ENCODE peak calls at places on chromosomes 5 and 9, in ten cellular contexts. X, K, W, U, G, C, T, V, A and J are unnamed samples.

GRCh38 chr9:110578896-110579752 is at the start of gene SVEP1:
- DNase-seq in X (peak), K (no peak), W (no peak), U (peak), G (peak), C (peak), T (no peak), V (no peak), A (no peak), J (no peak)

GRCh38 chr5:2750758-2751464 is 566 bp downstream of the IRX2 start:
- DNase-seq in X (no peak), K (no peak), W (no peak), U (no peak), G (no peak), C (no peak), T (no peak), V (no peak), A (no peak), J (no peak)

GRCh38 chr5:136018814-136019777 is 9.7 kb upstream of the TGFBI start:
- DNase-seq in X (peak), K (peak), W (no peak), U (no peak), G (no peak), C (peak), T (no peak), V (no peak), A (no peak), J (no peak)

GRCh38 chr5:45105491-45105994 is 296.8 kb downstream of the MRPS30 start:
- DNase-seq in X (no peak), K (no peak), W (no peak), U (no peak), G (no peak), C (no peak), T (no peak), V (no peak), A (no peak), J (no peak)

GRCh38 chr9:127520941-127521918 is 69.9 kb downstream of the LRSAM1 start:
- DNase-seq in X (no peak), K (no peak), W (no peak), U (peak), G (peak), C (no peak), T (no peak), V (no peak), A (no peak), J (no peak)

GRCh38 chr9:35272989-35273388 is 111.2 kb downstream of the UNC13B start:
- DNase-seq in X (no peak), K (no peak), W (no peak), U (no peak), G (peak), C (no peak), T (no peak), V (no peak), A (no peak), J (no peak)

GRCh38 chr9:89419978-89420394 is 77.9 kb downstream of the SEMA4D start:
- DNase-seq in X (no peak), K (no peak), W (no peak), U (no peak), G (no peak), C (no peak), T (no peak), V (no peak), A (no peak), J (no peak)

GRCh38 chr9:2336055-2336454 is 285.5 kb upstream of the VLDLR start:
- DNase-seq in X (peak), K (no peak), W (no peak), U (no peak), G (peak), C (no peak), T (no peak), V (no peak), A (no peak), J (peak)

GRCh38 chr9:35972093-35972492 is 14.1 kb upstream of the OR2S2 start:
- DNase-seq in X (no peak), K (no peak), W (no peak), U (peak), G (no peak), C (no peak), T (no peak), V (no peak), A (no peak), J (peak)

GRCh38 chr5:82163459-82164108 is 114.6 kb downstream of the RPS23 start:
- DNase-seq in X (peak), K (no peak), W (no peak), U (no peak), G (peak), C (no peak), T (no peak), V (no peak), A (no peak), J (no peak)

GRCh38 chr5:54547711-54548250 is 30.2 kb downstream of the SNX18 start:
- DNase-seq in X (peak), K (peak), W (no peak), U (no peak), G (no peak), C (no peak), T (no peak), V (no peak), A (no peak), J (no peak)

GRCh38 chr9:129697956-129698757 is 32.7 kb downstream of the PRRX2 start:
- DNase-seq in X (no peak), K (no peak), W (no peak), U (no peak), G (no peak), C (peak), T (no peak), V (no peak), A (no peak), J (no peak)

GRCh38 chr9:91676042-91676441 is 252.4 kb upstream of the NFIL3 start:
- DNase-seq in X (peak), K (peak), W (peak), U (no peak), G (no peak), C (no peak), T (no peak), V (no peak), A (peak), J (no peak)

GRCh38 chr5:143142596-143143435 is 260.7 kb downstream of the NR3C1 start:
- DNase-seq in X (no peak), K (no peak), W (no peak), U (no peak), G (no peak), C (no peak), T (no peak), V (no peak), A (no peak), J (peak)
- TF ChIP-seq MAX in X (no peak), K (no peak), W (no peak), U (no peak), G (no peak), C (no peak), T (no peak), V (no peak), A (no peak), J (no peak)

DNA sequence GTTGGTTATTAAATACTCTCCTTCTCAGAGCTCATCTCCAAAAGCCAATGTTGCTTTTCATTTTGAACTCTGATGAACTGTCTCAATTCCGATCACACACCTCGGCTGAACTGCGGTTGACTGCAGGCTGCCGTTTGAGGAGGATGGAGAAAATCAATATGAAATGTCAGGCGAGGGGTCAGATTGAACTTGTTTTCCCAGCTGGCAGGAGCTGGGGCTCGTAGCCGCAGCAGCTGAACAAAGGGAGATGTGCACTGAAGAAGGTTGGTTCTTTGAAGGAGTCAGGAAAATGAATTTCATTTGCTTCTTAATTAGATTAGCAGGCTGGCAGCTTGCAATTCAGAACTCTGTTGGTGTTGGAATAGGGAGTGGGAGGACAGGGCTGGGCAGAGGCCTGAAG is 117.3 kb upstream of the GPR151 start:
- DNase-seq in X (no peak), K (no peak), W (no peak), U (no peak), G (no peak), C (no peak), T (no peak), V (no peak), A (no peak), J (no peak)
- TF ChIP-seq MAX in X (no peak), K (no peak), W (no peak), U (no peak), G (no peak), C (no peak), T (no peak), V (no peak), A (no peak), J (no peak)

GRCh38 chr9:3510796-3511195 is 15.0 kb downstream of the RFX3 start:
- DNase-seq in X (no peak), K (no peak), W (no peak), U (no peak), G (no peak), C (no peak), T (no peak), V (no peak), A (no peak), J (no peak)

GRCh38 chr9:3508078-3508431 is 17.7 kb downstream of the RFX3 start:
- DNase-seq in X (peak), K (no peak), W (no peak), U (no peak), G (no peak), C (no peak), T (no peak), V (no peak), A (no peak), J (no peak)

GRCh38 chr9:3509926-3510325 is 15.9 kb downstream of the RFX3 start:
- DNase-seq in X (peak), K (no peak), W (no peak), U (no peak), G (no peak), C (no peak), T (no peak), V (no peak), A (no peak), J (no peak)

GRCh38 chr9:3507395-3508077 is 18.3 kb downstream of the RFX3 start:
- DNase-seq in X (peak), K (no peak), W (no peak), U (no peak), G (no peak), C (no peak), T (no peak), V (no peak), A (no peak), J (peak)

DNA sequence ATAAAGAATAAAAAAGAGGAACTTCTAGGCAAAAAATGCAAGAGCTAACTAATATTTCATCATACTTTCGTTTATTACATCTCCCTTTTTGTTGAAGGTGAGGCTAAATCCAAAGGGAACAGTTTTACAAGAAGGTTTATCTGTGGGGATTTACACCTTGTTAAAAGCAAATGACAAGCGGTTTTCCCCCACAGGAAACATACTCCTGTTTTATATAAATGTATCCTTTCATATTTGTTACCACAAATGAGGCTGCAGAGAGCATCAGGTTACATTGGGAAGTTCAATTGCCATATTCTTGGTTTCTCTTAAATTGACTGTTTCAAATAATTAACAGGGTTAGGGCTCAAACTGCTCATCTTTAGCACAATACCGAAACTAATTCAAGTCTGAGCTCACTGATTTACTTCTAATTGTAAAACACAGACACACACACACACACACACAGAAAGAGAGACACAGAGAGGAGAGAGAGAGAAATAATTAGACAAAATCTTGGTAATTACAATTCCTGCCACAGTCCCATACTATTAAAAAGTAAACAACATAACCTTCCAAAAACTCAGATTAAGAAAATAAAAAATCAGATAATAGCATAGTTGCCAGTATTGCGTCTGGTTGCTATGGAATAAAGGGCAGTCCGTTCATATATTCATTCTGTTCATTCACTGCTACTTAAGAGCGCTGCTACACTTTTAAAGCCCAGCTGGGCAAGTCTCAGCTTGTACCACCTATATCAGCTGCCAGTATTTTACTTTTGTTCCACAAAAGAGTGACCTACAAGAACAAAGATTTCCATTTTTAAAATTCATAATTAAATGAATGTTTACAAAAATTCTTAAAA is 17.0 kb downstream of the RFX3 start:
- DNase-seq in X (peak), K (no peak), W (no peak), U (no peak), G (peak), C (no peak), T (no peak), V (no peak), A (no peak), J (peak)
- TF ChIP-seq MAX in X (no peak), K (no peak), W (no peak), U (no peak), G (no peak), C (no peak), T (no peak), V (no peak), A (no peak), J (no peak)

GRCh38 chr5:172443441-172444109 is 10.8 kb downstream of the SH3PXD2B start:
- DNase-seq in X (peak), K (no peak), W (peak), U (no peak), G (peak), C (peak), T (no peak), V (peak), A (no peak), J (peak)
- TF ChIP-seq MAX in X (peak), K (no peak), W (peak), U (no peak), G (peak), C (peak), T (no peak), V (no peak), A (no peak), J (peak)

DNA sequence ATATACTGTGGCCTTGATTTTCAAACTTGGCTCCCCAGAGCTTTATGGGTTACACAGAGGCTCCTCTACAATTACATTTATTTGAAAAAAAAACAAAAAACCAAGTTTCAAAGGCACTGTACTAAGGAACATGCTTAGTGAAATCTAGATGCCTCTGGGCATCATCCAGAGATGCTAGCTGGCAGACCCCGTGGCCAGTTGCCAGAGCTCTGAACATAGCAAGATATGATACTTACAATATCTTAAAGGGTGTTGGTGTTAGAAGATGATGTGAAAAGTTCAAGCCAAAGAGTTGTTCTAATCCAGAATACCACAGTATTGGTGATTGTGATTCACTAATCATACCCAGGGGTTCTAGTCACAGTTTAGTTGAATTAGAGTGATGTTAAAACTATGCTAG is 87.8 kb downstream of the JAK2 start:
- DNase-seq in X (no peak), K (no peak), W (no peak), U (no peak), G (no peak), C (no peak), T (no peak), V (no peak), A (no peak), J (no peak)
- TF ChIP-seq MAX in X (no peak), K (no peak), W (no peak), U (no peak), G (no peak), C (no peak), T (no peak), V (no peak), A (no peak), J (no peak)

GRCh38 chr5:116084891-116085715 is at the start of gene COMMD10:
- DNase-seq in X (peak), K (peak), W (peak), U (peak), G (peak), C (peak), T (peak), V (peak), A (peak), J (peak)

GRCh38 chr5:116088062-116088461 is 3.2 kb downstream of the COMMD10 start:
- DNase-seq in X (no peak), K (no peak), W (no peak), U (no peak), G (no peak), C (no peak), T (no peak), V (no peak), A (no peak), J (peak)

DNA sequence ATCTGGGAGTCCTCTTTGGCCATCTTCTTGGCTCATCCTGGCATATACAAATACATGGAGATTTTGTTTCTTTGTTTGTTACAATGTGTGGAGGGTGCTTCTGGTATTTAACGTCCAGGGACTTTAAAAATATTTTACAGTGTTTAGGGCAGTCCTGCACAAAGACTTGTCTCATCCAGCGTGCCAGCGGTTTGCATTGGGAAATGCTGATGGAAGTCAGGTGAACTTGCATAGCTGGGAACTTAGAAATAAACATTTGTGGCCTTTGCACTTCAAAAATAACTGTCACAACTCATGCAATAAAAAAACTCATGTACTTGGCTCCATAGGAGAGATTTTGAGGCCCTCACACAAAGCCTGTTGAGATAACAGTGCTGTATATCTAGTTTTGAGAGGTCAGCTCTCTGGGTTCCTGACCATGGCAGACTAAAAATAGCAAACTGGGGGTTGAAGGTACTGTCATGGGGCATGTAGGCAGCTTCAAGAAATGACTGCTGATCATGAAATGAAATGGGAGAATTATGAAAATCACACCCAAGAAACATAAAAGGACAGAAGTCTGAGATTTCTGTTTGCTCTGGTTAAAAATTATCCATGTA is 5.5 kb downstream of the COMMD10 start:
- DNase-seq in X (no peak), K (peak), W (no peak), U (no peak), G (no peak), C (no peak), T (no peak), V (no peak), A (no peak), J (no peak)
- TF ChIP-seq MAX in X (no peak), K (no peak), W (no peak), U (no peak), G (no peak), C (no peak), T (no peak), V (no peak), A (no peak), J (no peak)

GRCh38 chr5:56457887-56458451 is 224.8 kb upstream of the ANKRD55 start:
- DNase-seq in X (no peak), K (no peak), W (no peak), U (no peak), G (no peak), C (peak), T (no peak), V (no peak), A (no peak), J (no peak)
- TF ChIP-seq MAX in X (no peak), K (no peak), W (no peak), U (no peak), G (no peak), C (no peak), T (no peak), V (no peak), A (no peak), J (no peak)

DNA sequence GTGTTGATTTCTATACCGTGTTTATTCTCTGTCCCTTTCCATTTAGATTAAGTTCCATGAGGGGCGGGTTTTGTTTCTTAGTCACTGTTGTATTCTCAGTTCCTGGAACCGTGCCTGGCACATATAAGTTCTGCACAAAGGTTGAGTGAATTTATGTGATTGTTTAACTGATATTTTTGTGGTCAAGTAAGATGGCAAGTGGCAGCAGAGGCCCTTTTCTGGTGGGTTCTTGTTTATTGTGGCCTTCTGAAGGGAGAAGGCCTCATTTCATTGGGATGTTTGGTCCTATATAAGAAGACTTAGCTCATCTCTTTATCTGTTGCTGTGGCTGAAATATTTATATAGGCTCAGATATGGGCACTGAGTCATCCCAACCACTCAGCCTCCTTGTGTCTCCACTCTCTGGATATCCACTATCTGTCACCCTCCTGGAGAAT is 262.5 kb downstream of the PSAT1 start:
- DNase-seq in X (peak), K (no peak), W (no peak), U (no peak), G (no peak), C (no peak), T (no peak), V (no peak), A (no peak), J (no peak)
- TF ChIP-seq MAX in X (no peak), K (no peak), W (no peak), U (no peak), G (no peak), C (no peak), T (no peak), V (no peak), A (no peak), J (no peak)

GRCh38 chr9:124342402-124342945 is 72.8 kb downstream of the PSMB7 start:
- DNase-seq in X (no peak), K (no peak), W (no peak), U (no peak), G (peak), C (no peak), T (no peak), V (no peak), A (no peak), J (no peak)
- TF ChIP-seq MAX in X (no peak), K (no peak), W (no peak), U (no peak), G (no peak), C (no peak), T (no peak), V (no peak), A (no peak), J (no peak)